ENCODE peak calls at places on chromosomes 2 and 18, in eight cellular contexts. V is progenitor cell of endocrine pancreas, N is T-helper 9 cell, C is pons, U is tibial artery, M is NCI-H1694, G is IMR-90, H is endothelial cell. T is an unnamed sample.

GRCh38 chr2:105712166-105712915 is 32.4 kb upstream of the NCK2 start:
- DNase-seq in V (no peak), N (no peak), C (no peak), U (no peak), M (peak; percentile 5), G (no peak), H (no peak), T (no peak)

GRCh38 chr2:79982445-79982844 is 322.1 kb downstream of the LRRTM1 start:
- DNase-seq in V (no peak), N (no peak), C (peak; percentile 81), U (no peak), M (no peak), G (no peak), H (peak; percentile 67), T (peak; percentile 73)

GRCh38 chr2:230494980-230495379 is 79.0 kb downstream of the SP100 start:
- DNase-seq in V (no peak), N (no peak), C (no peak), U (no peak), M (no peak), G (no peak), H (no peak), T (no peak)

GRCh38 chr2:238776003-238776640 is 71.8 kb upstream of the TWIST2 start:
- DNase-seq in V (no peak), N (no peak), C (no peak), U (no peak), M (no peak), G (no peak), H (no peak), T (no peak)

GRCh38 chr2:158931577-158931976 is 36.9 kb upstream of the TANC1 start:
- DNase-seq in V (no peak), N (no peak), C (no peak), U (no peak), M (no peak), G (peak; percentile 87), H (no peak), T (no peak)

GRCh38 chr18:10289265-10289664 is 165.2 kb upstream of the APCDD1 start:
- DNase-seq in V (no peak), N (no peak), C (no peak), U (no peak), M (no peak), G (no peak), H (no peak), T (no peak)

GRCh38 chr2:240873098-240873788 is 4.6 kb downstream of the AGXT start:
- DNase-seq in V (no peak), N (no peak), C (no peak), U (no peak), M (no peak), G (no peak), H (no peak), T (no peak)

GRCh38 chr2:159807183-159808037 is 9.4 kb upstream of the CD302 start:
- DNase-seq in V (peak; percentile 31), N (no peak), C (peak; percentile 59), U (peak; percentile 37), M (peak; percentile 37), G (peak; percentile 61), H (peak; percentile 51), T (no peak)

GRCh38 chr2:79935771-79936657 is 368.5 kb downstream of the LRRTM1 start:
- DNase-seq in V (peak; percentile 16), N (no peak), C (peak; percentile 91), U (no peak), M (peak; percentile 76), G (peak; percentile 84), H (peak; percentile 60), T (no peak)

T was measured in H1.